ENCODE peak calls at places on chromosomes 3 and 15, in eight cellular contexts. One of them, this sample, is unnamed.

GRCh38 chr3:58249358-58250092 is 11.9 kb downstream of the ABHD6 start:
- DNase-seq in SW480: peak
- DNase-seq in amniotic stem cell: no peak
- DNase-seq in Kasumi-1: no peak
- DNase-seq in BJ: no peak
- DNase-seq in DMS79: peak
- DNase-seq in NCI-H2171 treated with DMSO at 0.1 percent for 48 hours: no peak
- DNase-seq in NCI-H510A treated with DMSO at 0.1 percent for 48 hours: no peak
- DNase-seq in this sample: no peak

GRCh38 chr15:71296032-71296686 is 180.9 kb downstream of the THSD4 start:
- DNase-seq in NCI-H2171 treated with DMSO at 0.1 percent for 48 hours: no peak
- DNase-seq in NCI-H510A treated with DMSO at 0.1 percent for 48 hours: no peak
- DNase-seq in SW480: peak
- DNase-seq in BJ: no peak
- DNase-seq in Kasumi-1: no peak
- DNase-seq in amniotic stem cell: peak
- DNase-seq in DMS79: no peak
- DNase-seq in this sample: no peak

GRCh38 chr3:170697803-170698350 is 112.0 kb upstream of the SLC7A14 start:
- DNase-seq in NCI-H510A treated with DMSO at 0.1 percent for 48 hours: peak
- DNase-seq in NCI-H2171 treated with DMSO at 0.1 percent for 48 hours: peak
- DNase-seq in BJ: no peak
- DNase-seq in SW480: no peak
- DNase-seq in Kasumi-1: no peak
- DNase-seq in DMS79: no peak
- DNase-seq in amniotic stem cell: no peak
- DNase-seq in this sample: no peak

GRCh38 chr3:45261333-45262110 is 35.4 kb upstream of the TMEM158 start:
- DNase-seq in amniotic stem cell: no peak
- DNase-seq in NCI-H2171 treated with DMSO at 0.1 percent for 48 hours: no peak
- DNase-seq in BJ: no peak
- DNase-seq in Kasumi-1: no peak
- DNase-seq in NCI-H510A treated with DMSO at 0.1 percent for 48 hours: no peak
- DNase-seq in DMS79: no peak
- DNase-seq in SW480: no peak
- DNase-seq in this sample: no peak

GRCh38 chr15:92283813-92284212 is 109.9 kb upstream of the ST8SIA2 start:
- DNase-seq in Kasumi-1: no peak
- DNase-seq in DMS79: no peak
- DNase-seq in amniotic stem cell: no peak
- DNase-seq in BJ: no peak
- DNase-seq in NCI-H510A treated with DMSO at 0.1 percent for 48 hours: no peak
- DNase-seq in NCI-H2171 treated with DMSO at 0.1 percent for 48 hours: no peak
- DNase-seq in SW480: no peak
- DNase-seq in this sample: no peak

GRCh38 chr3:113867506-113867905 is 28.9 kb downstream of the GRAMD1C start:
- DNase-seq in Kasumi-1: no peak
- DNase-seq in DMS79: no peak
- DNase-seq in NCI-H2171 treated with DMSO at 0.1 percent for 48 hours: no peak
- DNase-seq in amniotic stem cell: peak
- DNase-seq in BJ: peak
- DNase-seq in SW480: no peak
- DNase-seq in NCI-H510A treated with DMSO at 0.1 percent for 48 hours: no peak
- DNase-seq in this sample: no peak

GRCh38 chr15:38651328-38652038 is 86.9 kb upstream of the RASGRP1 start:
- DNase-seq in Kasumi-1: no peak
- DNase-seq in BJ: no peak
- DNase-seq in SW480: no peak
- DNase-seq in amniotic stem cell: no peak
- DNase-seq in NCI-H510A treated with DMSO at 0.1 percent for 48 hours: no peak
- DNase-seq in DMS79: no peak
- DNase-seq in NCI-H2171 treated with DMSO at 0.1 percent for 48 hours: no peak
- DNase-seq in this sample: no peak

GRCh38 chr3:134106580-134106979 is 76.9 kb upstream of the SLCO2A1 start:
- DNase-seq in BJ: no peak
- DNase-seq in DMS79: no peak
- DNase-seq in Kasumi-1: no peak
- DNase-seq in amniotic stem cell: no peak
- DNase-seq in NCI-H510A treated with DMSO at 0.1 percent for 48 hours: no peak
- DNase-seq in SW480: no peak
- DNase-seq in NCI-H2171 treated with DMSO at 0.1 percent for 48 hours: no peak
- DNase-seq in this sample: no peak

GRCh38 chr3:32836601-32837000 is 18.8 kb downstream of the TRIM71 start:
- DNase-seq in Kasumi-1: no peak
- DNase-seq in SW480: no peak
- DNase-seq in DMS79: no peak
- DNase-seq in BJ: no peak
- DNase-seq in amniotic stem cell: no peak
- DNase-seq in NCI-H2171 treated with DMSO at 0.1 percent for 48 hours: no peak
- DNase-seq in NCI-H510A treated with DMSO at 0.1 percent for 48 hours: no peak
- DNase-seq in this sample: no peak

GRCh38 chr3:197959891-197960693 is at the start of gene LMLN:
- DNase-seq in SW480: peak
- DNase-seq in BJ: peak
- DNase-seq in NCI-H510A treated with DMSO at 0.1 percent for 48 hours: peak
- DNase-seq in NCI-H2171 treated with DMSO at 0.1 percent for 48 hours: peak
- DNase-seq in Kasumi-1: peak
- DNase-seq in amniotic stem cell: peak
- DNase-seq in DMS79: peak
- DNase-seq in this sample: peak

GRCh38 chr3:159830523-159831151 is 158.0 kb upstream of the IL12A start:
- DNase-seq in SW480: no peak
- DNase-seq in Kasumi-1: no peak
- DNase-seq in amniotic stem cell: no peak
- DNase-seq in BJ: no peak
- DNase-seq in DMS79: no peak
- DNase-seq in NCI-H510A treated with DMSO at 0.1 percent for 48 hours: peak
- DNase-seq in NCI-H2171 treated with DMSO at 0.1 percent for 48 hours: peak
- DNase-seq in this sample: no peak

GRCh38 chr3:3102751-3103150 is 7.4 kb downstream of the IL5RA start:
- DNase-seq in SW480: no peak
- DNase-seq in amniotic stem cell: no peak
- DNase-seq in NCI-H510A treated with DMSO at 0.1 percent for 48 hours: no peak
- DNase-seq in DMS79: no peak
- DNase-seq in NCI-H2171 treated with DMSO at 0.1 percent for 48 hours: no peak
- DNase-seq in BJ: no peak
- DNase-seq in Kasumi-1: no peak
- DNase-seq in this sample: no peak

GRCh38 chr3:5317572-5317971 is 130.1 kb downstream of the EDEM1 start:
- DNase-seq in SW480: no peak
- DNase-seq in NCI-H2171 treated with DMSO at 0.1 percent for 48 hours: no peak
- DNase-seq in NCI-H510A treated with DMSO at 0.1 percent for 48 hours: no peak
- DNase-seq in DMS79: no peak
- DNase-seq in Kasumi-1: no peak
- DNase-seq in BJ: no peak
- DNase-seq in amniotic stem cell: no peak
- DNase-seq in this sample: no peak

GRCh38 chr3:59654120-59654952 is 604.5 kb upstream of the CFAP20DC start:
- DNase-seq in NCI-H2171 treated with DMSO at 0.1 percent for 48 hours: no peak
- DNase-seq in Kasumi-1: no peak
- DNase-seq in SW480: no peak
- DNase-seq in DMS79: no peak
- DNase-seq in BJ: no peak
- DNase-seq in NCI-H510A treated with DMSO at 0.1 percent for 48 hours: no peak
- DNase-seq in amniotic stem cell: no peak
- DNase-seq in this sample: no peak

GRCh38 chr3:25856902-25857518 is 67.1 kb downstream of the OXSM start:
- DNase-seq in DMS79: no peak
- DNase-seq in BJ: no peak
- DNase-seq in NCI-H510A treated with DMSO at 0.1 percent for 48 hours: peak
- DNase-seq in amniotic stem cell: peak
- DNase-seq in NCI-H2171 treated with DMSO at 0.1 percent for 48 hours: peak
- DNase-seq in SW480: peak
- DNase-seq in Kasumi-1: peak
- DNase-seq in this sample: peak

GRCh38 chr15:50996641-50997040 is 88.2 kb downstream of the AP4E1 start:
- DNase-seq in NCI-H2171 treated with DMSO at 0.1 percent for 48 hours: no peak
- DNase-seq in NCI-H510A treated with DMSO at 0.1 percent for 48 hours: no peak
- DNase-seq in Kasumi-1: no peak
- DNase-seq in SW480: no peak
- DNase-seq in amniotic stem cell: peak
- DNase-seq in BJ: peak
- DNase-seq in DMS79: no peak
- DNase-seq in this sample: no peak

GRCh38 chr15:89002281-89002761 is 85.9 kb upstream of the ABHD2 start:
- DNase-seq in DMS79: no peak
- DNase-seq in SW480: peak
- DNase-seq in NCI-H2171 treated with DMSO at 0.1 percent for 48 hours: no peak
- DNase-seq in BJ: peak
- DNase-seq in Kasumi-1: no peak
- DNase-seq in amniotic stem cell: no peak
- DNase-seq in NCI-H510A treated with DMSO at 0.1 percent for 48 hours: no peak
- DNase-seq in this sample: no peak

GRCh38 chr15:35304389-35304788 is 219.3 kb upstream of the NANOGP8 start:
- DNase-seq in DMS79: no peak
- DNase-seq in NCI-H510A treated with DMSO at 0.1 percent for 48 hours: no peak
- DNase-seq in NCI-H2171 treated with DMSO at 0.1 percent for 48 hours: no peak
- DNase-seq in Kasumi-1: no peak
- DNase-seq in SW480: no peak
- DNase-seq in BJ: no peak
- DNase-seq in amniotic stem cell: no peak
- DNase-seq in this sample: no peak

GRCh38 chr3:119184083-119184482 is 10.7 kb downstream of the UPK1B start:
- DNase-seq in Kasumi-1: no peak
- DNase-seq in NCI-H2171 treated with DMSO at 0.1 percent for 48 hours: no peak
- DNase-seq in DMS79: no peak
- DNase-seq in SW480: no peak
- DNase-seq in amniotic stem cell: no peak
- DNase-seq in NCI-H510A treated with DMSO at 0.1 percent for 48 hours: no peak
- DNase-seq in BJ: no peak
- DNase-seq in this sample: no peak

GRCh38 chr3:88059380-88060160 is 515 bp downstream of the ZNF654 start:
- DNase-seq in SW480: peak
- DNase-seq in NCI-H510A treated with DMSO at 0.1 percent for 48 hours: no peak
- DNase-seq in Kasumi-1: peak
- DNase-seq in DMS79: no peak
- DNase-seq in amniotic stem cell: no peak
- DNase-seq in BJ: no peak
- DNase-seq in NCI-H2171 treated with DMSO at 0.1 percent for 48 hours: no peak
- DNase-seq in this sample: no peak

GRCh38 chr3:12961726-12962036 is 111.5 kb downstream of the IQSEC1 start:
- DNase-seq in BJ: no peak
- DNase-seq in Kasumi-1: no peak
- DNase-seq in NCI-H2171 treated with DMSO at 0.1 percent for 48 hours: no peak
- DNase-seq in NCI-H510A treated with DMSO at 0.1 percent for 48 hours: no peak
- DNase-seq in DMS79: no peak
- DNase-seq in amniotic stem cell: no peak
- DNase-seq in SW480: no peak
- DNase-seq in this sample: no peak

GRCh38 chr3:71210257-71211002 is 373.1 kb downstream of the FOXP1 start:
- DNase-seq in SW480: no peak
- DNase-seq in BJ: no peak
- DNase-seq in DMS79: no peak
- DNase-seq in Kasumi-1: no peak
- DNase-seq in NCI-H2171 treated with DMSO at 0.1 percent for 48 hours: no peak
- DNase-seq in NCI-H510A treated with DMSO at 0.1 percent for 48 hours: no peak
- DNase-seq in amniotic stem cell: no peak
- DNase-seq in this sample: no peak

GRCh38 chr15:60021589-60022378 is 17.7 kb downstream of the FOXB1 start:
- DNase-seq in BJ: no peak
- DNase-seq in NCI-H2171 treated with DMSO at 0.1 percent for 48 hours: no peak
- DNase-seq in NCI-H510A treated with DMSO at 0.1 percent for 48 hours: no peak
- DNase-seq in SW480: peak
- DNase-seq in Kasumi-1: no peak
- DNase-seq in amniotic stem cell: no peak
- DNase-seq in DMS79: no peak
- DNase-seq in this sample: no peak

GRCh38 chr15:84034831-84035753 is 200.5 kb upstream of the GOLGA6L4 start:
- DNase-seq in BJ: no peak
- DNase-seq in NCI-H510A treated with DMSO at 0.1 percent for 48 hours: no peak
- DNase-seq in SW480: peak
- DNase-seq in NCI-H2171 treated with DMSO at 0.1 percent for 48 hours: no peak
- DNase-seq in amniotic stem cell: no peak
- DNase-seq in DMS79: no peak
- DNase-seq in Kasumi-1: peak
- DNase-seq in this sample: no peak

GRCh38 chr3:194003128-194004057 is 132.6 kb upstream of the HES1 start:
- DNase-seq in NCI-H2171 treated with DMSO at 0.1 percent for 48 hours: no peak
- DNase-seq in BJ: peak
- DNase-seq in DMS79: peak
- DNase-seq in amniotic stem cell: peak
- DNase-seq in NCI-H510A treated with DMSO at 0.1 percent for 48 hours: peak
- DNase-seq in Kasumi-1: peak
- DNase-seq in SW480: peak
- DNase-seq in this sample: no peak

GRCh38 chr3:9503283-9503682 is 50.3 kb downstream of the LHFPL4 start:
- DNase-seq in NCI-H510A treated with DMSO at 0.1 percent for 48 hours: peak
- DNase-seq in SW480: peak
- DNase-seq in DMS79: peak
- DNase-seq in Kasumi-1: peak
- DNase-seq in BJ: no peak
- DNase-seq in NCI-H2171 treated with DMSO at 0.1 percent for 48 hours: peak
- DNase-seq in amniotic stem cell: no peak
- DNase-seq in this sample: peak

GRCh38 chr15:90560229-90560771 is 30.6 kb downstream of the CRTC3 start:
- DNase-seq in NCI-H2171 treated with DMSO at 0.1 percent for 48 hours: no peak
- DNase-seq in Kasumi-1: no peak
- DNase-seq in BJ: peak
- DNase-seq in DMS79: no peak
- DNase-seq in NCI-H510A treated with DMSO at 0.1 percent for 48 hours: no peak
- DNase-seq in amniotic stem cell: peak
- DNase-seq in SW480: no peak
- DNase-seq in this sample: no peak

GRCh38 chr3:157477441-157477840 is 25.8 kb downstream of the VEPH1 start:
- DNase-seq in BJ: no peak
- DNase-seq in DMS79: no peak
- DNase-seq in Kasumi-1: no peak
- DNase-seq in SW480: no peak
- DNase-seq in NCI-H2171 treated with DMSO at 0.1 percent for 48 hours: no peak
- DNase-seq in amniotic stem cell: no peak
- DNase-seq in NCI-H510A treated with DMSO at 0.1 percent for 48 hours: no peak
- DNase-seq in this sample: no peak

GRCh38 chr3:127535901-127536817 is 54.4 kb downstream of the TPRA1 start:
- DNase-seq in DMS79: no peak
- DNase-seq in NCI-H510A treated with DMSO at 0.1 percent for 48 hours: peak
- DNase-seq in BJ: no peak
- DNase-seq in Kasumi-1: no peak
- DNase-seq in NCI-H2171 treated with DMSO at 0.1 percent for 48 hours: peak
- DNase-seq in amniotic stem cell: no peak
- DNase-seq in SW480: no peak
- DNase-seq in this sample: no peak

GRCh38 chr3:13107661-13108060 is 34.4 kb upstream of the IQSEC1 start:
- DNase-seq in amniotic stem cell: no peak
- DNase-seq in NCI-H2171 treated with DMSO at 0.1 percent for 48 hours: no peak
- DNase-seq in NCI-H510A treated with DMSO at 0.1 percent for 48 hours: no peak
- DNase-seq in Kasumi-1: no peak
- DNase-seq in DMS79: no peak
- DNase-seq in SW480: no peak
- DNase-seq in BJ: no peak
- DNase-seq in this sample: no peak

GRCh38 chr15:34837246-34838016 is 42.1 kb upstream of the ACTC1 start:
- DNase-seq in NCI-H2171 treated with DMSO at 0.1 percent for 48 hours: no peak
- DNase-seq in Kasumi-1: no peak
- DNase-seq in NCI-H510A treated with DMSO at 0.1 percent for 48 hours: peak
- DNase-seq in DMS79: peak
- DNase-seq in SW480: peak
- DNase-seq in amniotic stem cell: peak
- DNase-seq in BJ: peak
- DNase-seq in this sample: no peak

GRCh38 chr3:9791127-9791526 is 1.1 kb downstream of the TADA3 start:
- DNase-seq in SW480: no peak
- DNase-seq in Kasumi-1: no peak
- DNase-seq in DMS79: no peak
- DNase-seq in BJ: no peak
- DNase-seq in NCI-H2171 treated with DMSO at 0.1 percent for 48 hours: no peak
- DNase-seq in NCI-H510A treated with DMSO at 0.1 percent for 48 hours: no peak
- DNase-seq in amniotic stem cell: no peak
- DNase-seq in this sample: no peak

GRCh38 chr3:101646726-101647125 is 30.2 kb downstream of the ZBTB11 start:
- DNase-seq in DMS79: no peak
- DNase-seq in NCI-H2171 treated with DMSO at 0.1 percent for 48 hours: no peak
- DNase-seq in amniotic stem cell: no peak
- DNase-seq in Kasumi-1: no peak
- DNase-seq in SW480: no peak
- DNase-seq in BJ: no peak
- DNase-seq in NCI-H510A treated with DMSO at 0.1 percent for 48 hours: no peak
- DNase-seq in this sample: no peak

GRCh38 chr15:52651868-52652267 is 27.3 kb downstream of the ATOSA start:
- DNase-seq in DMS79: no peak
- DNase-seq in amniotic stem cell: peak
- DNase-seq in NCI-H2171 treated with DMSO at 0.1 percent for 48 hours: no peak
- DNase-seq in Kasumi-1: peak
- DNase-seq in NCI-H510A treated with DMSO at 0.1 percent for 48 hours: peak
- DNase-seq in SW480: peak
- DNase-seq in BJ: peak
- DNase-seq in this sample: no peak

This sample was measured in NCI-H1048.